ENCODE peak calls at places on chromosomes 5 and 9, in seven cellular contexts. One of them, this sample, is unnamed.

GRCh38 chr5:1315709-1316587 is 21.1 kb upstream of the TERT start:
- DNase-seq in GM12878: peak; percentile 69
- DNase-seq in GM13976: peak; percentile 88
- DNase-seq in cardiac fibroblast: peak; percentile 11
- DNase-seq in CD4-positive, alpha-beta T cell: peak; percentile 38
- DNase-seq in Calu3: peak; percentile 88
- DNase-seq in PC-3: peak; percentile 97
- DNase-seq in this sample: peak; percentile 73

GRCh38 chr5:79546782-79547428 is 33.0 kb upstream of the HOMER1 start:
- DNase-seq in GM12878: no peak
- DNase-seq in GM13976: no peak
- DNase-seq in cardiac fibroblast: no peak
- DNase-seq in CD4-positive, alpha-beta T cell: no peak
- DNase-seq in Calu3: no peak
- DNase-seq in PC-3: peak; percentile 28
- DNase-seq in this sample: no peak

GRCh38 chr5:112283943-112284342 is 135.1 kb downstream of the EPB41L4A start:
- DNase-seq in GM12878: no peak
- DNase-seq in GM13976: no peak
- DNase-seq in cardiac fibroblast: no peak
- DNase-seq in CD4-positive, alpha-beta T cell: no peak
- DNase-seq in Calu3: no peak
- DNase-seq in PC-3: no peak
- DNase-seq in this sample: no peak

GRCh38 chr5:158410976-158411375 is 552.0 kb upstream of the CLINT1 start:
- DNase-seq in GM12878: no peak
- DNase-seq in GM13976: no peak
- DNase-seq in cardiac fibroblast: no peak
- DNase-seq in CD4-positive, alpha-beta T cell: no peak
- DNase-seq in Calu3: no peak
- DNase-seq in PC-3: no peak
- DNase-seq in this sample: no peak

GRCh38 chr9:125912261-125912660 is 165.1 kb downstream of the PBX3 start:
- DNase-seq in GM12878: no peak
- DNase-seq in GM13976: no peak
- DNase-seq in cardiac fibroblast: no peak
- DNase-seq in CD4-positive, alpha-beta T cell: no peak
- DNase-seq in Calu3: no peak
- DNase-seq in PC-3: no peak
- DNase-seq in this sample: no peak

GRCh38 chr9:110895141-110895912 is 142.9 kb downstream of the LPAR1 start:
- DNase-seq in GM12878: no peak
- DNase-seq in GM13976: no peak
- DNase-seq in cardiac fibroblast: no peak
- DNase-seq in CD4-positive, alpha-beta T cell: no peak
- DNase-seq in Calu3: no peak
- DNase-seq in PC-3: no peak
- DNase-seq in this sample: no peak

GRCh38 chr9:4662989-4663792 is 1.1 kb downstream of the PLPP6 start:
- DNase-seq in GM12878: no peak
- DNase-seq in GM13976: no peak
- DNase-seq in cardiac fibroblast: no peak
- DNase-seq in CD4-positive, alpha-beta T cell: peak; percentile 22
- DNase-seq in Calu3: no peak
- DNase-seq in PC-3: peak; percentile 29
- DNase-seq in this sample: no peak

GRCh38 chr9:34179528-34180138 is 790 bp downstream of the UBAP1 start:
- DNase-seq in GM12878: no peak
- DNase-seq in GM13976: peak; percentile 50
- DNase-seq in cardiac fibroblast: peak; percentile 85
- DNase-seq in CD4-positive, alpha-beta T cell: no peak
- DNase-seq in Calu3: no peak
- DNase-seq in PC-3: peak; percentile 8
- DNase-seq in this sample: peak; percentile 14

GRCh38 chr9:122816163-122816867 is 12.1 kb downstream of the PDCL start:
- DNase-seq in GM12878: no peak
- DNase-seq in GM13976: no peak
- DNase-seq in cardiac fibroblast: no peak
- DNase-seq in CD4-positive, alpha-beta T cell: peak; percentile 26
- DNase-seq in Calu3: no peak
- DNase-seq in PC-3: no peak
- DNase-seq in this sample: peak; percentile 65

GRCh38 chr9:91778031-91778430 is 172.0 kb downstream of the ROR2 start:
- DNase-seq in GM12878: no peak
- DNase-seq in GM13976: no peak
- DNase-seq in cardiac fibroblast: no peak
- DNase-seq in CD4-positive, alpha-beta T cell: no peak
- DNase-seq in Calu3: no peak
- DNase-seq in PC-3: no peak
- DNase-seq in this sample: no peak

GRCh38 chr9:12666813-12667212 is 26.4 kb upstream of the TYRP1 start:
- DNase-seq in GM12878: no peak
- DNase-seq in GM13976: no peak
- DNase-seq in cardiac fibroblast: no peak
- DNase-seq in CD4-positive, alpha-beta T cell: no peak
- DNase-seq in Calu3: no peak
- DNase-seq in PC-3: peak; percentile 32
- DNase-seq in this sample: no peak

GRCh38 chr9:71780953-71781352 is 12.6 kb upstream of the CEMIP2 start:
- DNase-seq in GM12878: no peak
- DNase-seq in GM13976: no peak
- DNase-seq in cardiac fibroblast: no peak
- DNase-seq in CD4-positive, alpha-beta T cell: no peak
- DNase-seq in Calu3: no peak
- DNase-seq in PC-3: peak; percentile 5
- DNase-seq in this sample: no peak

GRCh38 chr9:71781391-71781790 is 13.1 kb upstream of the CEMIP2 start:
- DNase-seq in GM12878: no peak
- DNase-seq in GM13976: peak; percentile 19
- DNase-seq in cardiac fibroblast: no peak
- DNase-seq in CD4-positive, alpha-beta T cell: no peak
- DNase-seq in Calu3: no peak
- DNase-seq in PC-3: peak; percentile 10
- DNase-seq in this sample: no peak

GRCh38 chr9:71778085-71778484 is 9.8 kb upstream of the CEMIP2 start:
- DNase-seq in GM12878: no peak
- DNase-seq in GM13976: no peak
- DNase-seq in cardiac fibroblast: no peak
- DNase-seq in CD4-positive, alpha-beta T cell: no peak
- DNase-seq in Calu3: no peak
- DNase-seq in PC-3: no peak
- DNase-seq in this sample: no peak

GRCh38 chr9:71783120-71783523 is 14.8 kb upstream of the CEMIP2 start:
- DNase-seq in GM12878: no peak
- DNase-seq in GM13976: peak; percentile 22
- DNase-seq in cardiac fibroblast: no peak
- DNase-seq in CD4-positive, alpha-beta T cell: peak; percentile 76
- DNase-seq in Calu3: peak; percentile 34
- DNase-seq in PC-3: peak; percentile 65
- DNase-seq in this sample: peak; percentile 94
- TF ChIP-seq CTCF in GM12878: peak; percentile 35
- TF ChIP-seq CTCF in GM13976: peak; percentile 4
- TF ChIP-seq CTCF in cardiac fibroblast: no peak
- TF ChIP-seq CTCF in CD4-positive, alpha-beta T cell: peak; percentile 65
- TF ChIP-seq CTCF in Calu3: no peak
- TF ChIP-seq CTCF in PC-3: no peak
- TF ChIP-seq CTCF in this sample: no peak

GRCh38 chr5:123554601-123555000 is 42.6 kb downstream of the CSNK1G3 start:
- DNase-seq in GM12878: no peak
- DNase-seq in GM13976: no peak
- DNase-seq in cardiac fibroblast: no peak
- DNase-seq in CD4-positive, alpha-beta T cell: no peak
- DNase-seq in Calu3: no peak
- DNase-seq in PC-3: no peak
- DNase-seq in this sample: no peak
- TF ChIP-seq CTCF in GM12878: no peak
- TF ChIP-seq CTCF in GM13976: no peak
- TF ChIP-seq CTCF in cardiac fibroblast: no peak
- TF ChIP-seq CTCF in CD4-positive, alpha-beta T cell: no peak
- TF ChIP-seq CTCF in Calu3: no peak
- TF ChIP-seq CTCF in PC-3: no peak
- TF ChIP-seq CTCF in this sample: no peak

DNA sequence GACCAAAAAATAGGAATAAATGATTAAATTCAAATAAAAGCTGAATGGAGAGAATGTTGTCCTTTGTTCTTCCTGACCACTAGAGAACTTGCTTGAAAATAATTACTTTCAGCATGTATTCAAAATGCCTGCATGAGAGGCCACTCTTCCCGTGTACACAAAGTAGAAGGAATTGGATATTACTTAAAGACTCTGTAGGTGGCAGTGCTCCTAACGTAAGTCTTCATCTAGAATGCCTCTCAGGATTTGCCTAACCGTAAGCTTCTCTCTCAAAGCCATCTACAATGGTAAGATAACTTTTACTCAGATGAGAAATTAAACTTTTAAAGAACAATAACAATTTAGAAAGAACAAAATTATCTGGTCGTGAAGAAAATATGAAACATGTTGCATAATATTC is 620.0 kb upstream of the CCNG1 start:
- DNase-seq in GM12878: no peak
- DNase-seq in GM13976: no peak
- DNase-seq in cardiac fibroblast: no peak
- DNase-seq in CD4-positive, alpha-beta T cell: no peak
- DNase-seq in Calu3: no peak
- DNase-seq in PC-3: peak; percentile 47
- DNase-seq in this sample: no peak
- TF ChIP-seq CTCF in GM12878: no peak
- TF ChIP-seq CTCF in GM13976: no peak
- TF ChIP-seq CTCF in cardiac fibroblast: no peak
- TF ChIP-seq CTCF in CD4-positive, alpha-beta T cell: no peak
- TF ChIP-seq CTCF in Calu3: no peak
- TF ChIP-seq CTCF in PC-3: peak; percentile 55
- TF ChIP-seq CTCF in this sample: no peak

GRCh38 chr9:86187121-86187520 is 72.3 kb downstream of the C9orf153 start:
- DNase-seq in GM12878: no peak
- DNase-seq in GM13976: no peak
- DNase-seq in cardiac fibroblast: no peak
- DNase-seq in CD4-positive, alpha-beta T cell: no peak
- DNase-seq in Calu3: no peak
- DNase-seq in PC-3: no peak
- DNase-seq in this sample: no peak
- TF ChIP-seq CTCF in GM12878: no peak
- TF ChIP-seq CTCF in GM13976: no peak
- TF ChIP-seq CTCF in cardiac fibroblast: no peak
- TF ChIP-seq CTCF in CD4-positive, alpha-beta T cell: no peak
- TF ChIP-seq CTCF in Calu3: no peak
- TF ChIP-seq CTCF in PC-3: no peak
- TF ChIP-seq CTCF in this sample: no peak

GRCh38 chr9:76086521-76086920 is 196.0 kb downstream of the PCSK5 start:
- DNase-seq in GM12878: no peak
- DNase-seq in GM13976: no peak
- DNase-seq in cardiac fibroblast: peak; percentile 11
- DNase-seq in CD4-positive, alpha-beta T cell: no peak
- DNase-seq in Calu3: no peak
- DNase-seq in PC-3: no peak
- DNase-seq in this sample: no peak
- TF ChIP-seq CTCF in GM12878: no peak
- TF ChIP-seq CTCF in GM13976: no peak
- TF ChIP-seq CTCF in cardiac fibroblast: no peak
- TF ChIP-seq CTCF in CD4-positive, alpha-beta T cell: no peak
- TF ChIP-seq CTCF in Calu3: no peak
- TF ChIP-seq CTCF in PC-3: no peak
- TF ChIP-seq CTCF in this sample: no peak

GRCh38 chr9:135282001-135282731 is 194.7 kb downstream of the OLFM1 start:
- DNase-seq in GM12878: no peak
- DNase-seq in GM13976: no peak
- DNase-seq in cardiac fibroblast: peak; percentile 41
- DNase-seq in CD4-positive, alpha-beta T cell: peak; percentile 4
- DNase-seq in Calu3: peak; percentile 77
- DNase-seq in PC-3: peak; percentile 65
- DNase-seq in this sample: peak; percentile 50

GRCh38 chr9:135280666-135281065 is 193.2 kb downstream of the OLFM1 start:
- DNase-seq in GM12878: no peak
- DNase-seq in GM13976: no peak
- DNase-seq in cardiac fibroblast: no peak
- DNase-seq in CD4-positive, alpha-beta T cell: no peak
- DNase-seq in Calu3: no peak
- DNase-seq in PC-3: no peak
- DNase-seq in this sample: no peak

GRCh38 chr9:135281661-135282000 is 194.2 kb downstream of the OLFM1 start:
- DNase-seq in GM12878: no peak
- DNase-seq in GM13976: no peak
- DNase-seq in cardiac fibroblast: no peak
- DNase-seq in CD4-positive, alpha-beta T cell: no peak
- DNase-seq in Calu3: no peak
- DNase-seq in PC-3: no peak
- DNase-seq in this sample: no peak

GRCh38 chr9:135279834-135280393 is 192.4 kb downstream of the OLFM1 start:
- DNase-seq in GM12878: no peak
- DNase-seq in GM13976: no peak
- DNase-seq in cardiac fibroblast: no peak
- DNase-seq in CD4-positive, alpha-beta T cell: no peak
- DNase-seq in Calu3: no peak
- DNase-seq in PC-3: no peak
- DNase-seq in this sample: no peak

DNA sequence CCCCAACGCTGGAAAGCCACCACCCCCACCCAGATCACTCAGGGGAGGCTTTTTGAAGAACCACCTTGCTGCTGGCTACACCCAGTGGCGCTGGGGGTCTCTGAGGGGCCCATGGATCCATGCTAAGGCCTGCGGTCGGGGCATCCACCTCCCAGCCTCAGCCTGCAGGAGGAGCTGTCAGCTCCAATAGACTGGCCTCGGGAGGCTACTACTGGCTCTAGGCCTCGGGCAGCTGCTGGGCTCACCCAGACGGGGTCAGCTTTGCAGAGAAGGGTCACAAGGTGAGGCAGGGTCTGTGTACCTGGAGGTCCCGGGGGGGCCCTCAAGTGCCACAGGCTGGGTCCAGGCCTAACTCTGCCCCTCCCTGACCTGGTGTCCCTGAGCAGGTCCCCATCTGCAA is 193.7 kb downstream of the OLFM1 start:
- DNase-seq in GM12878: no peak
- DNase-seq in GM13976: no peak
- DNase-seq in cardiac fibroblast: no peak
- DNase-seq in CD4-positive, alpha-beta T cell: no peak
- DNase-seq in Calu3: no peak
- DNase-seq in PC-3: no peak
- DNase-seq in this sample: no peak
- TF ChIP-seq CTCF in GM12878: no peak
- TF ChIP-seq CTCF in GM13976: no peak
- TF ChIP-seq CTCF in cardiac fibroblast: no peak
- TF ChIP-seq CTCF in CD4-positive, alpha-beta T cell: no peak
- TF ChIP-seq CTCF in Calu3: no peak
- TF ChIP-seq CTCF in PC-3: no peak
- TF ChIP-seq CTCF in this sample: no peak

GRCh38 chr5:132221781-132222648 is 5.6 kb downstream of the P4HA2 start:
- DNase-seq in GM12878: no peak
- DNase-seq in GM13976: no peak
- DNase-seq in cardiac fibroblast: peak; percentile 67
- DNase-seq in CD4-positive, alpha-beta T cell: no peak
- DNase-seq in Calu3: no peak
- DNase-seq in PC-3: no peak
- DNase-seq in this sample: no peak
- TF ChIP-seq CTCF in GM12878: no peak
- TF ChIP-seq CTCF in GM13976: no peak
- TF ChIP-seq CTCF in cardiac fibroblast: no peak
- TF ChIP-seq CTCF in CD4-positive, alpha-beta T cell: no peak
- TF ChIP-seq CTCF in Calu3: no peak
- TF ChIP-seq CTCF in PC-3: no peak
- TF ChIP-seq CTCF in this sample: no peak